ENCODE peak calls at places on chromosomes 11 and 22, in seven cellular contexts. One of them, this sample, is unnamed.

GRCh38 chr11:114059278-114059983 is at the start of gene ZBTB16:
- DNase-seq in anterior cingulate cortex: peak
- DNase-seq in DMS153: peak
- DNase-seq in HAP-1: peak
- DNase-seq in choroid plexus epithelial cell: peak
- DNase-seq in fibroblast of gingiva: peak
- DNase-seq in activated gamma-delta T cell treated with Interleukin-2 at 50 U/mL for 16 hours: peak
- DNase-seq in this sample: peak

GRCh38 chr11:77471520-77472234 is 2.2 kb downstream of the PAK1 start:
- DNase-seq in anterior cingulate cortex: no peak
- DNase-seq in fibroblast of gingiva: no peak
- DNase-seq in choroid plexus epithelial cell: peak
- DNase-seq in activated gamma-delta T cell treated with Interleukin-2 at 50 U/mL for 16 hours: no peak
- DNase-seq in DMS153: peak
- DNase-seq in HAP-1: peak
- DNase-seq in this sample: no peak

GRCh38 chr11:59429924-59430516 is 3.8 kb upstream of the OR5A2 start:
- DNase-seq in choroid plexus epithelial cell: peak
- DNase-seq in activated gamma-delta T cell treated with Interleukin-2 at 50 U/mL for 16 hours: peak
- DNase-seq in fibroblast of gingiva: peak
- DNase-seq in anterior cingulate cortex: no peak
- DNase-seq in DMS153: peak
- DNase-seq in HAP-1: peak
- DNase-seq in this sample: peak

GRCh38 chr11:76044750-76045320 is 161.5 kb downstream of the WNT11 start:
- DNase-seq in DMS153: no peak
- DNase-seq in anterior cingulate cortex: no peak
- DNase-seq in choroid plexus epithelial cell: no peak
- DNase-seq in fibroblast of gingiva: no peak
- DNase-seq in activated gamma-delta T cell treated with Interleukin-2 at 50 U/mL for 16 hours: no peak
- DNase-seq in HAP-1: no peak
- DNase-seq in this sample: no peak

GRCh38 chr11:18792066-18792591 is 531 bp upstream of the PTPN5 start:
- DNase-seq in HAP-1: no peak
- DNase-seq in fibroblast of gingiva: no peak
- DNase-seq in choroid plexus epithelial cell: no peak
- DNase-seq in anterior cingulate cortex: no peak
- DNase-seq in DMS153: no peak
- DNase-seq in activated gamma-delta T cell treated with Interleukin-2 at 50 U/mL for 16 hours: no peak
- DNase-seq in this sample: no peak

GRCh38 chr22:27170491-27170890 is 513.1 kb downstream of the MIAT start:
- DNase-seq in activated gamma-delta T cell treated with Interleukin-2 at 50 U/mL for 16 hours: no peak
- DNase-seq in anterior cingulate cortex: no peak
- DNase-seq in HAP-1: no peak
- DNase-seq in choroid plexus epithelial cell: peak
- DNase-seq in fibroblast of gingiva: peak
- DNase-seq in DMS153: peak
- DNase-seq in this sample: no peak

GRCh38 chr11:114400974-114401223 is 433 bp downstream of the RBM7 start:
- DNase-seq in anterior cingulate cortex: no peak
- DNase-seq in HAP-1: no peak
- DNase-seq in choroid plexus epithelial cell: no peak
- DNase-seq in fibroblast of gingiva: no peak
- DNase-seq in DMS153: no peak
- DNase-seq in activated gamma-delta T cell treated with Interleukin-2 at 50 U/mL for 16 hours: no peak
- DNase-seq in this sample: no peak

GRCh38 chr11:121661796-121662508 is 209.2 kb upstream of the SORL1-AS1 start:
- DNase-seq in fibroblast of gingiva: peak
- DNase-seq in HAP-1: no peak
- DNase-seq in activated gamma-delta T cell treated with Interleukin-2 at 50 U/mL for 16 hours: no peak
- DNase-seq in choroid plexus epithelial cell: peak
- DNase-seq in DMS153: no peak
- DNase-seq in anterior cingulate cortex: no peak
- DNase-seq in this sample: no peak

GRCh38 chr11:17463795-17464194 is 12.8 kb downstream of the ABCC8 start:
- DNase-seq in fibroblast of gingiva: no peak
- DNase-seq in activated gamma-delta T cell treated with Interleukin-2 at 50 U/mL for 16 hours: no peak
- DNase-seq in HAP-1: no peak
- DNase-seq in choroid plexus epithelial cell: no peak
- DNase-seq in anterior cingulate cortex: no peak
- DNase-seq in DMS153: no peak
- DNase-seq in this sample: no peak

GRCh38 chr11:131217313-131218297 is 152.8 kb upstream of the NTM start:
- DNase-seq in DMS153: no peak
- DNase-seq in anterior cingulate cortex: no peak
- DNase-seq in fibroblast of gingiva: no peak
- DNase-seq in activated gamma-delta T cell treated with Interleukin-2 at 50 U/mL for 16 hours: no peak
- DNase-seq in choroid plexus epithelial cell: no peak
- DNase-seq in HAP-1: no peak
- DNase-seq in this sample: no peak

GRCh38 chr11:11534981-11535380 is 86.8 kb downstream of the GALNT18 start:
- DNase-seq in DMS153: peak
- DNase-seq in choroid plexus epithelial cell: no peak
- DNase-seq in HAP-1: no peak
- DNase-seq in fibroblast of gingiva: no peak
- DNase-seq in anterior cingulate cortex: no peak
- DNase-seq in activated gamma-delta T cell treated with Interleukin-2 at 50 U/mL for 16 hours: no peak
- DNase-seq in this sample: no peak

GRCh38 chr11:57205046-57205671 is 23.4 kb downstream of the LRRC55 start:
- DNase-seq in activated gamma-delta T cell treated with Interleukin-2 at 50 U/mL for 16 hours: no peak
- DNase-seq in HAP-1: no peak
- DNase-seq in DMS153: no peak
- DNase-seq in fibroblast of gingiva: peak
- DNase-seq in choroid plexus epithelial cell: peak
- DNase-seq in anterior cingulate cortex: no peak
- DNase-seq in this sample: no peak

GRCh38 chr22:33480118-33480517 is 421.9 kb upstream of the SYN3 start:
- DNase-seq in choroid plexus epithelial cell: no peak
- DNase-seq in HAP-1: no peak
- DNase-seq in anterior cingulate cortex: no peak
- DNase-seq in DMS153: no peak
- DNase-seq in activated gamma-delta T cell treated with Interleukin-2 at 50 U/mL for 16 hours: no peak
- DNase-seq in fibroblast of gingiva: no peak
- DNase-seq in this sample: no peak

GRCh38 chr11:118435233-118435892 is 929 bp upstream of the KMT2A start:
- DNase-seq in anterior cingulate cortex: no peak
- DNase-seq in fibroblast of gingiva: peak
- DNase-seq in DMS153: peak
- DNase-seq in activated gamma-delta T cell treated with Interleukin-2 at 50 U/mL for 16 hours: peak
- DNase-seq in HAP-1: peak
- DNase-seq in choroid plexus epithelial cell: peak
- DNase-seq in this sample: peak

GRCh38 chr11:113628912-113629311 is 77.2 kb downstream of the TMPRSS5 start:
- DNase-seq in activated gamma-delta T cell treated with Interleukin-2 at 50 U/mL for 16 hours: no peak
- DNase-seq in HAP-1: no peak
- DNase-seq in fibroblast of gingiva: no peak
- DNase-seq in choroid plexus epithelial cell: no peak
- DNase-seq in DMS153: no peak
- DNase-seq in anterior cingulate cortex: no peak
- DNase-seq in this sample: no peak

GRCh38 chr22:40602231-40602630 is 34.3 kb downstream of the MRTFA start:
- DNase-seq in HAP-1: no peak
- DNase-seq in activated gamma-delta T cell treated with Interleukin-2 at 50 U/mL for 16 hours: no peak
- DNase-seq in choroid plexus epithelial cell: peak
- DNase-seq in anterior cingulate cortex: no peak
- DNase-seq in DMS153: no peak
- DNase-seq in fibroblast of gingiva: no peak
- DNase-seq in this sample: no peak

GRCh38 chr11:9090488-9091043 is 833 bp downstream of the SCUBE2 start:
- DNase-seq in anterior cingulate cortex: no peak
- DNase-seq in activated gamma-delta T cell treated with Interleukin-2 at 50 U/mL for 16 hours: no peak
- DNase-seq in DMS153: no peak
- DNase-seq in fibroblast of gingiva: no peak
- DNase-seq in HAP-1: no peak
- DNase-seq in choroid plexus epithelial cell: peak
- DNase-seq in this sample: no peak

GRCh38 chr11:59221438-59221837 is 8.7 kb upstream of the MPEG1 start:
- DNase-seq in DMS153: no peak
- DNase-seq in anterior cingulate cortex: no peak
- DNase-seq in activated gamma-delta T cell treated with Interleukin-2 at 50 U/mL for 16 hours: no peak
- DNase-seq in HAP-1: no peak
- DNase-seq in fibroblast of gingiva: peak
- DNase-seq in choroid plexus epithelial cell: peak
- DNase-seq in this sample: no peak

GRCh38 chr22:44919691-44920090 is 90.1 kb downstream of the PHF21B start:
- DNase-seq in fibroblast of gingiva: no peak
- DNase-seq in choroid plexus epithelial cell: no peak
- DNase-seq in activated gamma-delta T cell treated with Interleukin-2 at 50 U/mL for 16 hours: no peak
- DNase-seq in anterior cingulate cortex: no peak
- DNase-seq in HAP-1: no peak
- DNase-seq in DMS153: no peak
- DNase-seq in this sample: no peak

GRCh38 chr11:3782963-3783362 is 14.4 kb downstream of the NUP98 start:
- DNase-seq in anterior cingulate cortex: no peak
- DNase-seq in activated gamma-delta T cell treated with Interleukin-2 at 50 U/mL for 16 hours: no peak
- DNase-seq in HAP-1: no peak
- DNase-seq in DMS153: no peak
- DNase-seq in choroid plexus epithelial cell: no peak
- DNase-seq in fibroblast of gingiva: no peak
- DNase-seq in this sample: no peak

GRCh38 chr11:9765320-9766101 is 101.6 kb downstream of the SWAP70 start:
- DNase-seq in fibroblast of gingiva: peak
- DNase-seq in anterior cingulate cortex: no peak
- DNase-seq in activated gamma-delta T cell treated with Interleukin-2 at 50 U/mL for 16 hours: no peak
- DNase-seq in HAP-1: no peak
- DNase-seq in choroid plexus epithelial cell: peak
- DNase-seq in DMS153: peak
- DNase-seq in this sample: no peak

GRCh38 chr11:16925495-16926065 is 88.6 kb downstream of the PLEKHA7 start:
- DNase-seq in fibroblast of gingiva: peak
- DNase-seq in anterior cingulate cortex: no peak
- DNase-seq in activated gamma-delta T cell treated with Interleukin-2 at 50 U/mL for 16 hours: peak
- DNase-seq in HAP-1: no peak
- DNase-seq in DMS153: peak
- DNase-seq in choroid plexus epithelial cell: peak
- DNase-seq in this sample: peak

GRCh38 chr11:7638710-7639642 is 34.3 kb downstream of the CYB5R2 start:
- DNase-seq in choroid plexus epithelial cell: no peak
- DNase-seq in anterior cingulate cortex: no peak
- DNase-seq in fibroblast of gingiva: no peak
- DNase-seq in DMS153: no peak
- DNase-seq in HAP-1: no peak
- DNase-seq in activated gamma-delta T cell treated with Interleukin-2 at 50 U/mL for 16 hours: no peak
- DNase-seq in this sample: no peak

GRCh38 chr22:30694638-30695350 is at the start of gene OSBP2:
- DNase-seq in anterior cingulate cortex: no peak
- DNase-seq in choroid plexus epithelial cell: no peak
- DNase-seq in HAP-1: peak
- DNase-seq in DMS153: no peak
- DNase-seq in activated gamma-delta T cell treated with Interleukin-2 at 50 U/mL for 16 hours: peak
- DNase-seq in fibroblast of gingiva: no peak
- DNase-seq in this sample: peak

GRCh38 chr11:34250732-34251639 is 106.8 kb downstream of the ABTB2 start:
- DNase-seq in fibroblast of gingiva: peak
- DNase-seq in choroid plexus epithelial cell: peak
- DNase-seq in activated gamma-delta T cell treated with Interleukin-2 at 50 U/mL for 16 hours: peak
- DNase-seq in DMS153: no peak
- DNase-seq in HAP-1: peak
- DNase-seq in anterior cingulate cortex: no peak
- DNase-seq in this sample: no peak

GRCh38 chr11:108713076-108713790 is 48.4 kb downstream of the DDX10 start:
- DNase-seq in anterior cingulate cortex: no peak
- DNase-seq in DMS153: no peak
- DNase-seq in activated gamma-delta T cell treated with Interleukin-2 at 50 U/mL for 16 hours: no peak
- DNase-seq in choroid plexus epithelial cell: peak
- DNase-seq in HAP-1: no peak
- DNase-seq in fibroblast of gingiva: peak
- DNase-seq in this sample: no peak